ENCODE peak calls at places on chromosomes 12 and 14, in six cellular contexts. One of them, this sample, is unnamed.

GRCh38 chr14:73786632-73786941 is 65.0 kb upstream of the PTGR2 start:
- DNase-seq in GM04504: no peak
- DNase-seq in naive thymus-derived CD8-positive, alpha-beta T cell: no peak
- DNase-seq in EH: peak
- DNase-seq in left ventricle myocardium inferior: peak
- DNase-seq in NCI-H1092: no peak
- DNase-seq in this sample: no peak

GRCh38 chr12:65808580-65808979 is 15.7 kb upstream of the HMGA2 start:
- DNase-seq in GM04504: no peak
- DNase-seq in naive thymus-derived CD8-positive, alpha-beta T cell: no peak
- DNase-seq in EH: no peak
- DNase-seq in left ventricle myocardium inferior: no peak
- DNase-seq in NCI-H1092: no peak
- DNase-seq in this sample: no peak

GRCh38 chr14:51488569-51489220 is 163.0 kb upstream of the FRMD6 start:
- DNase-seq in GM04504: no peak
- DNase-seq in naive thymus-derived CD8-positive, alpha-beta T cell: no peak
- DNase-seq in EH: peak
- DNase-seq in left ventricle myocardium inferior: no peak
- DNase-seq in NCI-H1092: no peak
- DNase-seq in this sample: no peak

GRCh38 chr14:96364911-96365310 is 1.6 kb downstream of the GSKIP start:
- DNase-seq in GM04504: no peak
- DNase-seq in naive thymus-derived CD8-positive, alpha-beta T cell: no peak
- DNase-seq in EH: no peak
- DNase-seq in left ventricle myocardium inferior: no peak
- DNase-seq in NCI-H1092: no peak
- DNase-seq in this sample: no peak

GRCh38 chr12:105721051-105721825 is 390.7 kb downstream of the C12orf75 start:
- DNase-seq in GM04504: no peak
- DNase-seq in naive thymus-derived CD8-positive, alpha-beta T cell: no peak
- DNase-seq in EH: peak
- DNase-seq in left ventricle myocardium inferior: no peak
- DNase-seq in NCI-H1092: no peak
- DNase-seq in this sample: no peak

GRCh38 chr12:1533602-1534304 is 60.6 kb downstream of the FBXL14 start:
- DNase-seq in GM04504: no peak
- DNase-seq in naive thymus-derived CD8-positive, alpha-beta T cell: peak
- DNase-seq in EH: peak
- DNase-seq in left ventricle myocardium inferior: no peak
- DNase-seq in NCI-H1092: no peak
- DNase-seq in this sample: peak

GRCh38 chr12:120368789-120369475 is at the start of gene MSI1:
- DNase-seq in GM04504: no peak
- DNase-seq in naive thymus-derived CD8-positive, alpha-beta T cell: peak
- DNase-seq in EH: no peak
- DNase-seq in left ventricle myocardium inferior: no peak
- DNase-seq in NCI-H1092: no peak
- DNase-seq in this sample: peak

GRCh38 chr12:28878629-28879028 is 270.4 kb upstream of the FAR2 start:
- DNase-seq in GM04504: no peak
- DNase-seq in naive thymus-derived CD8-positive, alpha-beta T cell: no peak
- DNase-seq in EH: no peak
- DNase-seq in left ventricle myocardium inferior: no peak
- DNase-seq in NCI-H1092: no peak
- DNase-seq in this sample: no peak

GRCh38 chr14:62709773-62710172 is 335.5 kb downstream of the KCNH5 start:
- DNase-seq in GM04504: no peak
- DNase-seq in naive thymus-derived CD8-positive, alpha-beta T cell: no peak
- DNase-seq in EH: no peak
- DNase-seq in left ventricle myocardium inferior: no peak
- DNase-seq in NCI-H1092: no peak
- DNase-seq in this sample: no peak

GRCh38 chr14:62546862-62547474 is 498.3 kb downstream of the KCNH5 start:
- DNase-seq in GM04504: no peak
- DNase-seq in naive thymus-derived CD8-positive, alpha-beta T cell: no peak
- DNase-seq in EH: no peak
- DNase-seq in left ventricle myocardium inferior: no peak
- DNase-seq in NCI-H1092: no peak
- DNase-seq in this sample: no peak

GRCh38 chr12:76915381-76916169 is 36.8 kb upstream of the CSRP2 start:
- DNase-seq in GM04504: peak
- DNase-seq in naive thymus-derived CD8-positive, alpha-beta T cell: no peak
- DNase-seq in EH: peak
- DNase-seq in left ventricle myocardium inferior: no peak
- DNase-seq in NCI-H1092: no peak
- DNase-seq in this sample: no peak

GRCh38 chr12:12903642-12904609 is 12.6 kb downstream of the GPRC5A start:
- DNase-seq in GM04504: no peak
- DNase-seq in naive thymus-derived CD8-positive, alpha-beta T cell: no peak
- DNase-seq in EH: no peak
- DNase-seq in left ventricle myocardium inferior: no peak
- DNase-seq in NCI-H1092: no peak
- DNase-seq in this sample: no peak

GRCh38 chr12:958449-959123 is 9.1 kb upstream of the RAD52 start:
- DNase-seq in GM04504: no peak
- DNase-seq in naive thymus-derived CD8-positive, alpha-beta T cell: no peak
- DNase-seq in EH: no peak
- DNase-seq in left ventricle myocardium inferior: no peak
- DNase-seq in NCI-H1092: no peak
- DNase-seq in this sample: no peak

GRCh38 chr12:2306686-2307249 is 254.0 kb downstream of the CACNA1C start:
- DNase-seq in GM04504: no peak
- DNase-seq in naive thymus-derived CD8-positive, alpha-beta T cell: no peak
- DNase-seq in EH: no peak
- DNase-seq in left ventricle myocardium inferior: no peak
- DNase-seq in NCI-H1092: no peak
- DNase-seq in this sample: no peak

GRCh38 chr14:105492966-105493871 is 2.2 kb downstream of the TEDC1 start:
- DNase-seq in GM04504: no peak
- DNase-seq in naive thymus-derived CD8-positive, alpha-beta T cell: peak
- DNase-seq in EH: no peak
- DNase-seq in left ventricle myocardium inferior: peak
- DNase-seq in NCI-H1092: no peak
- DNase-seq in this sample: no peak

GRCh38 chr12:118429703-118430383 is 53.5 kb downstream of the SUDS3 start:
- DNase-seq in GM04504: no peak
- DNase-seq in naive thymus-derived CD8-positive, alpha-beta T cell: no peak
- DNase-seq in EH: no peak
- DNase-seq in left ventricle myocardium inferior: no peak
- DNase-seq in NCI-H1092: no peak
- DNase-seq in this sample: no peak

GRCh38 chr12:98653866-98654493 is 8.9 kb downstream of the APAF1 start:
- DNase-seq in GM04504: no peak
- DNase-seq in naive thymus-derived CD8-positive, alpha-beta T cell: no peak
- DNase-seq in EH: peak
- DNase-seq in left ventricle myocardium inferior: no peak
- DNase-seq in NCI-H1092: no peak
- DNase-seq in this sample: no peak

GRCh38 chr12:7161811-7162210 is 27.7 kb upstream of the PEX5 start:
- DNase-seq in GM04504: no peak
- DNase-seq in naive thymus-derived CD8-positive, alpha-beta T cell: no peak
- DNase-seq in EH: peak
- DNase-seq in left ventricle myocardium inferior: no peak
- DNase-seq in NCI-H1092: no peak
- DNase-seq in this sample: no peak

GRCh38 chr12:1552978-1553471 is 41.4 kb downstream of the FBXL14 start:
- DNase-seq in GM04504: peak
- DNase-seq in naive thymus-derived CD8-positive, alpha-beta T cell: no peak
- DNase-seq in EH: peak
- DNase-seq in left ventricle myocardium inferior: no peak
- DNase-seq in NCI-H1092: no peak
- DNase-seq in this sample: no peak

GRCh38 chr14:73245401-73246325 is 8.4 kb downstream of the PAPLN start:
- DNase-seq in GM04504: no peak
- DNase-seq in naive thymus-derived CD8-positive, alpha-beta T cell: peak
- DNase-seq in EH: peak
- DNase-seq in left ventricle myocardium inferior: peak
- DNase-seq in NCI-H1092: no peak
- DNase-seq in this sample: peak

GRCh38 chr12:14261096-14261495 is 104.4 kb upstream of the ATF7IP start:
- DNase-seq in GM04504: no peak
- DNase-seq in naive thymus-derived CD8-positive, alpha-beta T cell: no peak
- DNase-seq in EH: no peak
- DNase-seq in left ventricle myocardium inferior: peak
- DNase-seq in NCI-H1092: no peak
- DNase-seq in this sample: no peak

GRCh38 chr12:26017484-26018211 is 59.2 kb downstream of the RASSF8 start:
- DNase-seq in GM04504: no peak
- DNase-seq in naive thymus-derived CD8-positive, alpha-beta T cell: no peak
- DNase-seq in EH: peak
- DNase-seq in left ventricle myocardium inferior: no peak
- DNase-seq in NCI-H1092: no peak
- DNase-seq in this sample: no peak

GRCh38 chr12:130993759-130994670 is 40.3 kb downstream of the ADGRD1 start:
- DNase-seq in GM04504: no peak
- DNase-seq in naive thymus-derived CD8-positive, alpha-beta T cell: peak
- DNase-seq in EH: no peak
- DNase-seq in left ventricle myocardium inferior: peak
- DNase-seq in NCI-H1092: no peak
- DNase-seq in this sample: no peak

GRCh38 chr12:125143491-125143890 is 78.3 kb downstream of the AACS start:
- DNase-seq in GM04504: peak
- DNase-seq in naive thymus-derived CD8-positive, alpha-beta T cell: no peak
- DNase-seq in EH: peak
- DNase-seq in left ventricle myocardium inferior: peak
- DNase-seq in NCI-H1092: no peak
- DNase-seq in this sample: no peak

GRCh38 chr14:100540141-100540925 is 46.9 kb downstream of the BEGAIN start:
- DNase-seq in GM04504: no peak
- DNase-seq in naive thymus-derived CD8-positive, alpha-beta T cell: peak
- DNase-seq in EH: no peak
- DNase-seq in left ventricle myocardium inferior: peak
- DNase-seq in NCI-H1092: no peak
- DNase-seq in this sample: no peak

GRCh38 chr12:116319851-116320621 is 42.5 kb upstream of the MED13L start:
- DNase-seq in GM04504: peak
- DNase-seq in naive thymus-derived CD8-positive, alpha-beta T cell: no peak
- DNase-seq in EH: peak
- DNase-seq in left ventricle myocardium inferior: peak
- DNase-seq in NCI-H1092: no peak
- DNase-seq in this sample: no peak

GRCh38 chr12:79174656-79175055 is 310.1 kb downstream of the SYT1 start:
- DNase-seq in GM04504: peak
- DNase-seq in naive thymus-derived CD8-positive, alpha-beta T cell: no peak
- DNase-seq in EH: peak
- DNase-seq in left ventricle myocardium inferior: no peak
- DNase-seq in NCI-H1092: no peak
- DNase-seq in this sample: no peak

GRCh38 chr12:62744551-62744950 is 190.4 kb downstream of the PPM1H start:
- DNase-seq in GM04504: no peak
- DNase-seq in naive thymus-derived CD8-positive, alpha-beta T cell: no peak
- DNase-seq in EH: peak
- DNase-seq in left ventricle myocardium inferior: no peak
- DNase-seq in NCI-H1092: no peak
- DNase-seq in this sample: no peak

GRCh38 chr12:123479442-123480180 is 21.7 kb downstream of the SNRNP35 start:
- DNase-seq in GM04504: no peak
- DNase-seq in naive thymus-derived CD8-positive, alpha-beta T cell: no peak
- DNase-seq in EH: no peak
- DNase-seq in left ventricle myocardium inferior: no peak
- DNase-seq in NCI-H1092: no peak
- DNase-seq in this sample: no peak

GRCh38 chr12:113818833-113819232 is 147.3 kb downstream of the RBM19 start:
- DNase-seq in GM04504: no peak
- DNase-seq in naive thymus-derived CD8-positive, alpha-beta T cell: no peak
- DNase-seq in EH: peak
- DNase-seq in left ventricle myocardium inferior: no peak
- DNase-seq in NCI-H1092: no peak
- DNase-seq in this sample: no peak

GRCh38 chr12:54277823-54278276 is 2.1 kb downstream of the CBX5 start:
- DNase-seq in GM04504: no peak
- DNase-seq in naive thymus-derived CD8-positive, alpha-beta T cell: no peak
- DNase-seq in EH: peak
- DNase-seq in left ventricle myocardium inferior: no peak
- DNase-seq in NCI-H1092: no peak
- DNase-seq in this sample: no peak

GRCh38 chr14:21025374-21026151 is 702 bp upstream of the NDRG2 start:
- DNase-seq in GM04504: no peak
- DNase-seq in naive thymus-derived CD8-positive, alpha-beta T cell: no peak
- DNase-seq in EH: no peak
- DNase-seq in left ventricle myocardium inferior: peak
- DNase-seq in NCI-H1092: no peak
- DNase-seq in this sample: no peak

GRCh38 chr14:69012251-69012953 is 33.3 kb upstream of the ACTN1 start:
- DNase-seq in GM04504: no peak
- DNase-seq in naive thymus-derived CD8-positive, alpha-beta T cell: no peak
- DNase-seq in EH: peak
- DNase-seq in left ventricle myocardium inferior: no peak
- DNase-seq in NCI-H1092: no peak
- DNase-seq in this sample: no peak

GRCh38 chr12:6766651-6767300 is 613 bp downstream of the PTMS start:
- DNase-seq in GM04504: no peak
- DNase-seq in naive thymus-derived CD8-positive, alpha-beta T cell: peak
- DNase-seq in EH: peak
- DNase-seq in left ventricle myocardium inferior: peak
- DNase-seq in NCI-H1092: peak
- DNase-seq in this sample: peak

GRCh38 chr12:14619731-14620501 is 52.2 kb upstream of the PLBD1 start:
- DNase-seq in GM04504: no peak
- DNase-seq in naive thymus-derived CD8-positive, alpha-beta T cell: no peak
- DNase-seq in EH: no peak
- DNase-seq in left ventricle myocardium inferior: no peak
- DNase-seq in NCI-H1092: no peak
- DNase-seq in this sample: no peak

GRCh38 chr14:24123465-24124417 is 6.7 kb upstream of the FITM1 start:
- DNase-seq in GM04504: no peak
- DNase-seq in naive thymus-derived CD8-positive, alpha-beta T cell: no peak
- DNase-seq in EH: no peak
- DNase-seq in left ventricle myocardium inferior: no peak
- DNase-seq in NCI-H1092: no peak
- DNase-seq in this sample: no peak

GRCh38 chr12:50765325-50765911 is 1.5 kb downstream of the ATF1 start:
- DNase-seq in GM04504: peak
- DNase-seq in naive thymus-derived CD8-positive, alpha-beta T cell: peak
- DNase-seq in EH: peak
- DNase-seq in left ventricle myocardium inferior: no peak
- DNase-seq in NCI-H1092: no peak
- DNase-seq in this sample: no peak

GRCh38 chr14:34649344-34649743 is 19.4 kb upstream of the SNX6 start:
- DNase-seq in GM04504: peak
- DNase-seq in naive thymus-derived CD8-positive, alpha-beta T cell: no peak
- DNase-seq in EH: peak
- DNase-seq in left ventricle myocardium inferior: no peak
- DNase-seq in NCI-H1092: no peak
- DNase-seq in this sample: no peak